ENCODE peak calls at places on chromosomes 5 and 9, in six cellular contexts. G is brain microvascular endothelial cell, U is H1, M is fibroblast of mammary gland, Z is dorsolateral prefrontal cortex, X is A549. V is an unnamed sample.

GRCh38 chr9:129272348-129273025 is 94.4 kb upstream of the IER5L start:
- DNase-seq in U (no peak), X (no peak), G (no peak), Z (no peak), M (no peak), V (no peak)

GRCh38 chr5:18736051-18736398 is 1101.8 kb downstream of the TAF11L14 start:
- DNase-seq in Z (no peak), G (no peak), U (no peak), M (no peak), X (no peak), V (no peak)

GRCh38 chr5:83251849-83252248 is 174.5 kb downstream of the XRCC4 start:
- DNase-seq in Z (no peak), M (no peak), G (no peak), X (no peak), U (no peak), V (no peak)

GRCh38 chr9:21761309-21761901 is 41.0 kb upstream of the MTAP start:
- DNase-seq in G (no peak), Z (no peak), M (peak), U (no peak), X (no peak), V (peak)

GRCh38 chr9:77883846-77884771 is 147.5 kb downstream of the GNAQ start:
- DNase-seq in X (no peak), M (peak), U (no peak), Z (no peak), G (peak), V (peak)

GRCh38 chr9:36187414-36187813 is 3.3 kb upstream of the CLTA start:
- DNase-seq in X (no peak), G (peak), M (peak), Z (no peak), U (no peak), V (peak)

GRCh38 chr9:104923289-104923688 is 4.7 kb downstream of the ABCA1 start:
- DNase-seq in M (peak), X (no peak), G (peak), U (peak), Z (no peak), V (peak)

GRCh38 chr5:10702911-10703491 is 58.0 kb downstream of the DAP start:
- DNase-seq in U (no peak), X (no peak), M (peak), Z (no peak), G (peak), V (no peak)

GRCh38 chr5:62937661-62938558 is 359.3 kb downstream of the LRRC70 start:
- DNase-seq in U (no peak), M (peak), G (peak), Z (no peak), X (no peak), V (peak)

GRCh38 chr9:75152416-75152815 is 64.1 kb downstream of the OSTF1 start:
- DNase-seq in M (no peak), X (no peak), G (no peak), U (no peak), Z (no peak), V (no peak)

GRCh38 chr9:93286252-93287188 is 102.6 kb downstream of the WNK2 start:
- DNase-seq in G (no peak), U (no peak), Z (no peak), X (no peak), M (no peak), V (no peak)

GRCh38 chr5:172365948-172366608 is 82.5 kb upstream of the UBTD2 start:
- DNase-seq in G (no peak), U (no peak), M (no peak), X (no peak), Z (no peak), V (no peak)

GRCh38 chr5:153629496-153629895 is 139.0 kb downstream of the GRIA1 start:
- DNase-seq in X (no peak), Z (no peak), M (peak), U (no peak), G (no peak), V (no peak)

GRCh38 chr9:38621434-38622082 is 1.2 kb upstream of the ANKRD18A start:
- DNase-seq in X (peak), U (peak), M (no peak), Z (no peak), G (no peak), V (no peak)

GRCh38 chr9:70079364-70080103 is 35.9 kb downstream of the MAMDC2 start:
- DNase-seq in X (no peak), G (no peak), U (no peak), Z (no peak), M (peak), V (peak)

GRCh38 chr9:89529243-89530030 is 31.5 kb upstream of the SEMA4D start:
- DNase-seq in Z (no peak), G (no peak), M (no peak), X (no peak), U (no peak), V (no peak)

GRCh38 chr5:1152771-1153282 is 41.0 kb upstream of the SLC12A7 start:
- DNase-seq in M (no peak), Z (no peak), U (no peak), G (no peak), X (no peak), V (peak)

GRCh38 chr9:132670816-132671371 is 630 bp downstream of the GTF3C4 start:
- DNase-seq in X (peak), U (peak), M (peak), Z (peak), G (peak), V (peak)

GRCh38 chr5:175616083-175616482 is 41.8 kb upstream of the HRH2 start:
- DNase-seq in Z (no peak), G (no peak), X (no peak), M (no peak), U (no peak), V (no peak)

GRCh38 chr9:75953218-75953617 is 62.7 kb downstream of the PCSK5 start:
- DNase-seq in Z (no peak), X (peak), G (no peak), M (peak), U (no peak), V (no peak)

GRCh38 chr9:93061791-93062299 is 3.3 kb downstream of the SUSD3 start:
- DNase-seq in X (peak), M (no peak), G (no peak), Z (no peak), U (peak), V (no peak)

GRCh38 chr9:8254527-8254926 is 454.9 kb upstream of the DMAC1 start:
- DNase-seq in Z (no peak), U (no peak), M (peak), G (no peak), X (no peak), V (no peak)

GRCh38 chr5:124825983-124826337 is 79.5 kb upstream of the ZNF608 start:
- DNase-seq in M (no peak), Z (no peak), U (no peak), X (no peak), G (no peak), V (no peak)

GRCh38 chr5:145937432-145938250 is 1.3 kb downstream of the SH3RF2 start:
- DNase-seq in U (peak), X (peak), G (no peak), M (peak), Z (no peak), V (no peak)

GRCh38 chr9:86604741-86605140 is 250.5 kb upstream of the TUT7 start:
- DNase-seq in U (no peak), G (no peak), X (no peak), M (peak), Z (no peak), V (peak)

GRCh38 chr9:21506910-21507795 is 25.0 kb upstream of the IFNE start:
- DNase-seq in M (peak), Z (no peak), G (peak), U (no peak), X (peak), V (peak)

GRCh38 chr9:121198512-121199042 is 3.1 kb downstream of the RAB14 start:
- DNase-seq in X (no peak), G (no peak), Z (no peak), M (no peak), U (no peak), V (no peak)
- H3K4me3 ChIP-seq in X (no peak), G (no peak), Z (no peak), M (no peak), U (no peak), V (peak)

DNA sequence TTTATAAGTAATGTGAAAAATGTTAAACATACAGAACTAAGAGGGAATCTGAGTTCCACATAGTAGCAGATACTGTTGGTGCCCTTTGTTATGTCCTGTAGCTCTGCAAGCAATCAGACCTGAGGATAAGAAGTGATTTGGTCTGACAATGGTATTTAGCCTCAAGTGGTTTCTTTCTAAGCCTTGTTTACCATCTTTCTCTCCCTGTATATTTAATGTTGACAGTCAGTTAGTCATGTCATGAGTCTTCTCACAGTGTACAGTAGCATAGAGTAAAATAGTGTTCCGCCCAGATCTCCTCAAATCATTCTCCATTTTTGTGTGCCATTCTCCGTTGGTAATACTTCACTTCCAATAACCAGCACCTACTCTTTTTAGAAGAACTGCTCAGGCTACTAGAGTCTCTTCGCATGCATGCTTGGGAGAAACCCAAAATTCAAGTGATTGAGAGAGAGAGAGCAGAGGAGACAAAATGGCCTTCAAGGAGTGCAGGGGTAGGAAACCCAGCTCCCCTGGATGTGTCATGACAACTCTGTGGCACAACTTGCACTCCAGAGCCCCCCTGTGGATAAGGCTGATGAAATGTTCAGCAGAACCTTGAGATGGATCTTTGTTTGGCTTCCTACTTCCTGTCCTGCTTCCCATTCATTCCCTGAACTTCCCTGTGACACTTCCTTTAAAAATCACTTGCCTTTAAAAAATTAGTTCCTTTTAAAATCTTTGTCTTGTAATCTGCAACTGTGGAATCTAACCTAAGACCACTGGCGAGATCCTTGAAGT is 129.2 kb upstream of the FST start:
- DNase-seq in M (no peak), Z (no peak), U (no peak), G (no peak), X (peak), V (no peak)
- TF ChIP-seq CTCF in M (no peak), Z (no peak), U (no peak), G (peak), X (no peak), V (no peak)

DNA sequence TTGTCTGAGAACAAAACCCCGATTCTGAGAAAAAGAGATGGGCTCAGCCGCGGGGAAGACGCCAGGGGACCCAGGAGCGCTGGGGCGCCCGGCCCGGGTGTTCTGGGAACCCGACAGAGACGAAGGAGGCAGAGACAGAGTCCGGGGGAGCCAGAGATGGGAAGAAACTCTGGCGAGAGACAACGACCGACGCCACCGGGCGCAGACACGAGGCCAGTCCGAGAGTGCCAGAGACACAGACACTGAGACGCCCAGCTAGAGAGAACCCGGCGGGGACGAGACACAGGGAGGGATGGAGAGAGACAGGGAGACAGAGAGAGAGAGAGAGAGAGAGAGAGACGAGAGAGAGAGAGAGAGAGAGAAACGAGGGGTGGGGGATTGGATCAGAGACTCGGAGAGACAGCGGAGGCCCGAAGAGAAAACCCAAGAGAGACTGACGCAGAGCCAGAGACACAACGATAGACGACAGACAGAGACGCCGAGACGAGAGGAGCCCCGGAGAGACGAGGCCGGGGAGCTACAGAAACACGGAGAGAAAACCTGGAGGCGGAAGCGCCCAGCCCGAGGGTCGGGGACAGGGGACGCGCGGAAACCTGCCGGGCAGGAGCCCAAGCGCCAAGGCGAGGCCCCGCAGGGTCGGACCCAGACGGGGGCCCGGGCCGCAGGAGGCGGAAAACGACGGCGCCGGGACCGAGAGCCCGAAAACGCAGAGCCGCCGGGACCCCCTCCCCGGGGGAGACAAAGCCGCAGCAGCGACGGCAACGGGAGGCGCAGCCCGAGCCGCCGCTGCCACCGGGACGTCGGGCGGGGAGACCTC is 3.3 kb downstream of the NR5A1 start:
- DNase-seq in G (no peak), Z (no peak), M (no peak), X (no peak), U (peak), V (no peak)
- H3K4me3 ChIP-seq in G (no peak), Z (no peak), M (no peak), X (peak), U (peak), V (no peak)

GRCh38 chr9:617441-618085 is 223.9 kb upstream of the DMRT1 start:
- DNase-seq in X (no peak), M (no peak), Z (no peak), U (no peak), G (no peak), V (no peak)

GRCh38 chr9:613771-614347 is 227.6 kb upstream of the DMRT1 start:
- DNase-seq in Z (peak), G (peak), M (peak), X (peak), U (peak), V (peak)

GRCh38 chr9:615756-616155 is 225.7 kb upstream of the DMRT1 start:
- DNase-seq in U (no peak), G (no peak), Z (no peak), X (no peak), M (no peak), V (no peak)

GRCh38 chr9:616694-617093 is 224.8 kb upstream of the DMRT1 start:
- DNase-seq in M (no peak), X (no peak), G (no peak), U (no peak), Z (no peak), V (no peak)

GRCh38 chr9:614421-614820 is 227.1 kb upstream of the DMRT1 start:
- DNase-seq in G (no peak), Z (no peak), X (no peak), U (no peak), M (no peak), V (peak)
- TF ChIP-seq CTCF in G (peak), Z (no peak), X (no peak), U (no peak), M (no peak), V (no peak)

GRCh38 chr9:27421567-27421966 is 102.5 kb upstream of the IFNK start:
- DNase-seq in X (no peak), M (no peak), G (no peak), Z (no peak), U (no peak), V (peak)
- H3K4me3 ChIP-seq in X (no peak), M (no peak), G (no peak), Z (no peak), U (no peak), V (no peak)

V was measured in AG10803.